ENCODE peak calls at places on chromosomes 13 and 19, in six cellular contexts. O, W, L, G, V and H are unnamed samples.

GRCh38 chr13:42930136-42930535 is 61.9 kb downstream of the EPSTI1 start:
- DNase-seq in O (no peak), W (no peak), L (peak; percentile 34), G (no peak), V (no peak), H (no peak)

GRCh38 chr13:59094149-59094548 is 1069.6 kb downstream of the DIAPH3 start:
- DNase-seq in O (no peak), W (peak; percentile 40), L (no peak), G (no peak), V (no peak), H (no peak)

GRCh38 chr13:72164811-72165210 is 297.8 kb upstream of the DACH1 start:
- DNase-seq in O (no peak), W (no peak), L (no peak), G (no peak), V (no peak), H (no peak)

GRCh38 chr19:19372656-19373416 is 32.6 kb upstream of the GATAD2A start:
- DNase-seq in O (peak; percentile 32), W (peak; percentile 78), L (peak; percentile 56), G (no peak), V (no peak), H (no peak)

GRCh38 chr13:73090116-73090811 is 31.5 kb downstream of the KLF5 start:
- DNase-seq in O (no peak), W (peak; percentile 95), L (peak; percentile 80), G (no peak), V (no peak), H (no peak)

GRCh38 chr13:85771856-85772255 is 27.4 kb downstream of the SLITRK6 start:
- DNase-seq in O (no peak), W (no peak), L (no peak), G (no peak), V (no peak), H (no peak)

GRCh38 chr13:91894311-91894710 is 495.9 kb downstream of the GPC5 start:
- DNase-seq in O (no peak), W (no peak), L (no peak), G (no peak), V (no peak), H (no peak)

GRCh38 chr13:32731576-32731975 is 145.3 kb downstream of the PDS5B start:
- DNase-seq in O (no peak), W (peak; percentile 58), L (no peak), G (no peak), V (no peak), H (no peak)

GRCh38 chr19:17830567-17831418 is 9.5 kb upstream of the INSL3 start:
- DNase-seq in O (peak; percentile 32), W (peak; percentile 94), L (peak; percentile 88), G (no peak), V (peak; percentile 97), H (peak; percentile 20)

GRCh38 chr19:10896851-10897526 is 25.6 kb downstream of the CARM1 start:
- DNase-seq in O (no peak), W (peak; percentile 66), L (no peak), G (no peak), V (no peak), H (no peak)

GRCh38 chr19:6087074-6087506 is 23.2 kb downstream of the RFX2 start:
- DNase-seq in O (no peak), W (no peak), L (no peak), G (no peak), V (no peak), H (no peak)

GRCh38 chr19:11330103-11330502 is 9.4 kb downstream of the RAB3D start:
- DNase-seq in O (no peak), W (no peak), L (no peak), G (no peak), V (no peak), H (no peak)

GRCh38 chr13:46354143-46355087 is 32.6 kb downstream of the RUBCNL start:
- DNase-seq in O (no peak), W (peak; percentile 92), L (peak; percentile 75), G (no peak), V (no peak), H (no peak)

GRCh38 chr19:27679399-27679798 is 1533.6 kb downstream of the UQCRFS1 start:
- DNase-seq in O (no peak), W (no peak), L (no peak), G (peak; percentile 29), V (no peak), H (no peak)

GRCh38 chr13:20191902-20192469 is 752 bp downstream of the GJB2 start:
- DNase-seq in O (no peak), W (peak; percentile 65), L (no peak), G (no peak), V (no peak), H (no peak)

GRCh38 chr13:106161186-106161585 is 374.3 kb downstream of the EFNB2 start:
- DNase-seq in O (no peak), W (no peak), L (no peak), G (no peak), V (no peak), H (no peak)

GRCh38 chr13:101343128-101343787 is 73.0 kb downstream of the NALCN start:
- DNase-seq in O (no peak), W (no peak), L (no peak), G (no peak), V (no peak), H (no peak)

GRCh38 chr13:111111376-111111937 is 3.7 kb upstream of the ARHGEF7 start:
- DNase-seq in O (no peak), W (no peak), L (no peak), G (peak; percentile 53), V (no peak), H (no peak)
- H3K27ac ChIP-seq in O (no peak overlapping the region), W (no peak overlapping the region), L (no peak overlapping the region), G (no peak overlapping the region), V (no peak overlapping the region), H (no peak overlapping the region)

GRCh38 chr19:40781140-40781539 is 3.1 kb downstream of the RAB4B start:
- DNase-seq in O (no peak), W (no peak), L (no peak), G (no peak), V (no peak), H (no peak)

GRCh38 chr19:40778865-40779284 is 828 bp downstream of the RAB4B start:
- DNase-seq in O (no peak), W (no peak), L (peak; percentile 50), G (no peak), V (no peak), H (no peak)

GRCh38 chr19:40778045-40778864 is at the start of gene RAB4B:
- DNase-seq in O (peak; percentile 100), W (peak; percentile 98), L (peak; percentile 97), G (peak; percentile 100), V (peak; percentile 100), H (peak; percentile 100)

GRCh38 chr19:40777795-40778044 is 327 bp upstream of the RAB4B start:
- DNase-seq in O (no peak), W (no peak), L (no peak), G (no peak), V (no peak), H (no peak)

GRCh38 chr19:40780582-40780981 is 2.5 kb downstream of the RAB4B start:
- DNase-seq in O (no peak), W (no peak), L (no peak), G (no peak), V (no peak), H (no peak)
- H3K27ac ChIP-seq in O (no peak overlapping the region), W (no peak overlapping the region), L (no peak overlapping the region), G (no peak overlapping the region), V (no peak overlapping the region), H (no peak overlapping the region)

DNA sequence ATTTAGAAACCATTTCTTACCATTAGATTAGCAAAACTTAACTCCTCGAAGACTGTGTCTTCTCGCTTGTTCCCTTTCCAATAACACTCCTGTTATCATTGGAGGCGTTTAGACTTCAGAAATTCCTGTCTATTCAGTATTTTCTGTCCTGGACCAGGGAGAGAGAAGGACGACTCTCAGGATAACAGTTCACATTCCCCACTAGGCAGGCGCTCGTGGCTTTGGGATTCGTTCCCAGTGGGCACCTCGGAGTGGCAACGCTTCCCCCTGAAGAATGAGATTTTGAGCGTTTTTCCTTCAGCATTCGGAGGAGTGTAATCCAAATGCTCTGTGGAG is 429 bp upstream of the ZNF225 start:
- DNase-seq in O (no peak), W (no peak), L (no peak), G (no peak), V (no peak), H (no peak)
- H3K27ac ChIP-seq in O (no peak overlapping the region), W (no peak overlapping the region), L (no peak overlapping the region), G (peak overlapping the region; percentile 59), V (no peak overlapping the region), H (peak overlapping the region; percentile 64)

DNA sequence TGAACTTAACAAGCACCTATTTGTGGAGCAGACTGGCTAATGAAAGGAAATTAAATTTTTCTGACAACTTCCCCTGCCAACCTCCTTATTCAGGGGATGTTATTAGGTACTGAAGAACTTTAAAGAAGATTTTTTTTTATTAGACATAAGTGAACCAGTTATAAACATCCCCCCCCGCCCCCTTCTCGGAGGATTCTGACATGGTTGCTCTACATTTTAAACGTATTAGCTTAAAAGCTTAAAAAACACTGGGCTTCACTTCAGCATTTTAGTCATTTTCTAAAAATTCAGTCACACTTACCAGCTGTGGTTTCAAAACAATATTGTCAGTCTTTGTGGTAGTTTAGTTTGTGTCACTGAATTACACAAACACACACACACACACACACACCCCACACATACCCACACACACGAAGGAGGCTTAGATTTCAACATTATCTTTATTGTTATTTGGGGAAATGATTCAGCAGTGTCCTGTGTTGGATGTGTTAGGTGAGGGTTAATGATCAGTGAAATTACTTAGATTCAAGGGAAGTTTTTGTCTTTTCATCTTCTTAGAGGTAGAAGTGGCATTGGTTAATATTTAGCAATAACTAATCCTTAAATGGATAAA is 145.7 kb downstream of the PCCA start:
- DNase-seq in O (no peak), W (no peak), L (no peak), G (no peak), V (no peak), H (no peak)
- H3K27ac ChIP-seq in O (no peak overlapping the region), W (no peak overlapping the region), L (no peak overlapping the region), G (no peak overlapping the region), V (no peak overlapping the region), H (no peak overlapping the region)

GRCh38 chr19:30254214-30254613 is 118.0 kb upstream of the ZNF536 start:
- DNase-seq in O (no peak), W (no peak), L (no peak), G (no peak), V (no peak), H (no peak)
- H3K27ac ChIP-seq in O (no peak overlapping the region), W (no peak overlapping the region), L (no peak overlapping the region), G (no peak overlapping the region), V (no peak overlapping the region), H (no peak overlapping the region)

DNA sequence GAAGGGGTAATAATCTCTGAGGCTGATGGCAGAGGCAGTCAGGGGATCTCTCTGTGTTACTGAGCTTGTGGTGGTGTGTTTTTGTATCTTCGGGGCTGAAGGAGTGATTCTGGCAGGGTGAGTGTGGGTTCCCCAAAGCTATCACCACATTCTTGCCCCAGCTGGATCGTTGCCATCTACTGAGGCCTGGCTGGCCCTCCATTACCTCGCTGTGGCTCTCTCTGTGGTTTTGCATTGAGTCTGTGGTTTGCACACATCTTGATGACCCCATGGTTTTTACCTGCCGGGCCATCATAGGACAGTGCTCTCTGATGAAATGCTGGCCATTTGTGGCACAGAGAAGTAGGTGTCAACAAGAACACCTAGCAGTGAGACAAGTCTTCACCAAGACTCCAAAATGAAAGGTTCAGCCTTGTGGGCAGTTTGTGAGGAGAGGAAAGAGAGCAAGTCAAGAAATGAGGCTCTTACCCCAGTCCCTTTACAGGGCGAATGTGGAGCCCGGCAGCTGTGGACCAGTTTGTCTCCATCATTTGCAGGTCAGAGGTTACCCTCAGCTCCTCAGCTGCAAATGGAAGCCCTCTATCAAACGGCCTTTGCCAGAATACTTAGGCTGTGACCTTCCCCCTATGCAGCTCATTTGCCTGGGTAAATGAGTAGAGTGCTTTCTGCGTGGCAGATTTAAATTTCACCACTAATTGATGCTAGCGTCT is 69.0 kb upstream of the NPAS1 start:
- DNase-seq in O (no peak), W (no peak), L (no peak), G (no peak), V (no peak), H (no peak)
- H3K27ac ChIP-seq in O (peak overlapping the region; percentile 16), W (peak overlapping the region; percentile 87), L (no peak overlapping the region), G (peak overlapping the region; percentile 35), V (no peak overlapping the region), H (no peak overlapping the region)

GRCh38 chr19:48933382-48933932 is at the start of gene DHDH:
- DNase-seq in O (peak; percentile 85), W (peak; percentile 93), L (peak; percentile 93), G (peak; percentile 77), V (peak; percentile 72), H (peak; percentile 79)
- H3K27ac ChIP-seq in O (peak within 1 kb of the TSS; percentile 57), W (peak within 1 kb of the TSS; percentile 42), L (no peak within 1 kb of the TSS), G (no peak within 1 kb of the TSS), V (no peak within 1 kb of the TSS), H (peak within 1 kb of the TSS; percentile 18)